ENCODE peak calls at places on chromosomes 13 and 19, in seven cellular contexts. D, Q, F, G, O, V and S are unnamed samples.

GRCh38 chr19:46866407-46867132 is 5.8 kb downstream of the ARHGAP35 start:
- DNase-seq in O (no peak), Q (no peak), F (no peak), D (no peak), V (no peak), G (peak), S (no peak)

GRCh38 chr19:49847731-49848696 is 2.9 kb upstream of the PTOV1 start:
- DNase-seq in D (no peak), Q (no peak), O (peak), F (no peak), G (peak), V (peak), S (no peak)

GRCh38 chr19:53809518-53810186 is 14.5 kb downstream of the NLRP12 start:
- DNase-seq in F (no peak), D (no peak), V (no peak), Q (no peak), O (no peak), G (peak), S (peak)

GRCh38 chr13:22625691-22626090 is 555.1 kb upstream of the SGCG start:
- DNase-seq in G (no peak), Q (no peak), F (no peak), V (no peak), D (no peak), O (no peak), S (no peak)

GRCh38 chr19:55173717-55174409 is 6.2 kb downstream of the SYT5 start:
- DNase-seq in F (peak), O (no peak), V (no peak), D (no peak), Q (peak), G (peak), S (peak)

GRCh38 chr19:41308450-41309224 is 1.3 kb upstream of the CCDC97 start:
- DNase-seq in Q (peak), O (no peak), F (no peak), D (peak), G (peak), V (peak), S (peak)

GRCh38 chr13:89554801-89555200 is 1792.7 kb upstream of the MIR17HG start:
- DNase-seq in D (no peak), F (no peak), Q (no peak), G (peak), V (no peak), O (no peak), S (no peak)

GRCh38 chr19:13887039-13887438 is 10.1 kb downstream of the NANOS3 start:
- DNase-seq in F (no peak), D (no peak), G (no peak), V (no peak), Q (no peak), O (no peak), S (no peak)

GRCh38 chr19:9323919-9324583 is at the start of gene ZNF559:
- DNase-seq in Q (peak), F (peak), D (peak), V (peak), O (peak), G (peak), S (peak)

GRCh38 chr19:16374436-16374835 is 49.8 kb downstream of the KLF2 start:
- DNase-seq in V (no peak), D (no peak), Q (no peak), G (no peak), O (no peak), F (no peak), S (no peak)

GRCh38 chr19:38049105-38049649 is 142.2 kb downstream of the SIPA1L3 start:
- DNase-seq in Q (no peak), V (peak), O (no peak), G (peak), F (no peak), D (no peak), S (no peak)

GRCh38 chr13:33487575-33488243 is 202.2 kb upstream of the STARD13 start:
- DNase-seq in V (no peak), Q (no peak), D (no peak), O (no peak), F (peak), G (peak), S (no peak)

GRCh38 chr13:91270031-91270430 is 77.5 kb upstream of the MIR17HG start:
- DNase-seq in D (no peak), V (no peak), Q (no peak), O (no peak), F (no peak), G (peak), S (no peak)

GRCh38 chr19:38070573-38070972 is 153.4 kb downstream of the DPF1 start:
- DNase-seq in F (peak), G (peak), V (no peak), D (no peak), Q (no peak), O (no peak), S (no peak)

GRCh38 chr19:40466219-40467006 is at the start of gene SPTBN4:
- DNase-seq in Q (no peak), G (no peak), F (no peak), V (no peak), D (no peak), O (no peak), S (no peak)

GRCh38 chr19:45780448-45781281 is 1.6 kb downstream of the DMPK start:
- DNase-seq in O (no peak), V (no peak), D (no peak), F (no peak), Q (no peak), G (no peak), S (no peak)

GRCh38 chr19:1154731-1155351 is 19.2 kb downstream of the SBNO2 start:
- DNase-seq in G (peak), D (peak), F (peak), O (no peak), Q (no peak), V (no peak), S (no peak)

GRCh38 chr19:8131517-8131916 is 17.9 kb downstream of the FBN3 start:
- DNase-seq in G (no peak), Q (no peak), D (no peak), V (no peak), F (no peak), O (no peak), S (no peak)

GRCh38 chr19:19721896-19722295 is 11.0 kb downstream of the ZNF14 start:
- DNase-seq in Q (no peak), G (no peak), D (no peak), F (no peak), O (no peak), V (no peak), S (no peak)

DNA sequence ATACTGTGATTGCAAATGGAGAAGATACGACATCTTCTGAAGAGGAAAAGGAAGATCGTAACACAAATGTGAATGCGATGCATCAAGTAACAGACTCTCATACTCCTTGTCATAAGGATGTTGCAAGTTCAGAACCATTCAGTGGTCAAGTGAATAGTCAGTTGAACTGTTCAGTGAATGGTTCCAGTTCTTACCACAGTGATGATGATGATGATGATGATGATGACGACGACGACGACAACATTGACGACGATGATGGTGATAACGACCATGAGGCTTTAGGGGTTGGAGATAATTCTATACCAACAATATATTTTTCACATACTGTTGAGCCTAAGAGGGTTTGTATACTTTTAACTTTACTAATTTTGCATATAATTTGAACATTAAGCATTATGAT is 67.0 kb downstream of the URI1 start:
- DNase-seq in V (no peak), G (no peak), F (no peak), O (no peak), D (no peak), Q (no peak), S (no peak)
- TF ChIP-seq CTCF in V (no peak), G (no peak), F (no peak), O (no peak), D (no peak), Q (no peak), S (no peak)

GRCh38 chr19:31297991-31298390 is 51.2 kb downstream of the TSHZ3 start:
- DNase-seq in G (no peak), F (no peak), O (no peak), Q (no peak), V (no peak), D (no peak), S (no peak)
- TF ChIP-seq CTCF in G (no peak), F (no peak), O (no peak), Q (no peak), V (no peak), D (no peak), S (no peak)

GRCh38 chr19:23439623-23440022 is 44.4 kb upstream of the ZNF91 start:
- DNase-seq in F (no peak), O (no peak), G (no peak), V (no peak), Q (no peak), D (no peak), S (no peak)
- TF ChIP-seq CTCF in F (no peak), O (no peak), G (peak), V (peak), Q (peak), D (no peak), S (peak)

DNA sequence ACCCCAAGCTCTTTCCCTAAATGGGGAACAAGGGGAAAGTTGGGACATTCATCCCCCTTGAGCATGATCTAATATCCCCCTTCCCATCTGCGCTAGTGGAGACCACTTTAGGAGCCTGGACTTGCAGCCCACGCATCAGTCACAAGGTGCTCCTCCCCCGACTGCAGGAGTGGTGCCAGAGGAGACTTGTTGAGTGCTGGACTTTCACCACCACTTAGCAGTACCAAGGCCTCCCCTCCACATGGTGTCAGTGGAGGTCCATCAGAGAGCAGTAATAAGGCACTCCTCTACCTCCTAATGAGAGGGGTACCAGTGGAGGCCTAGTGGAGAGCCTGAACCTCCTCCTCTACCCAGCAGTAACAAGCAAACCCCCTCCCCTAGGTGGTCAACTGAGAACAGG is 22.5 kb downstream of the CAB39L start:
- DNase-seq in Q (no peak), F (no peak), V (no peak), D (no peak), G (peak), O (no peak), S (peak)
- TF ChIP-seq CTCF in Q (no peak), F (no peak), V (peak), D (no peak), G (peak), O (no peak), S (no peak)

GRCh38 chr13:46181799-46182490 is at the start of gene LCP1:
- DNase-seq in F (no peak), G (no peak), V (no peak), D (no peak), O (no peak), Q (no peak), S (no peak)

GRCh38 chr13:46185634-46186033 is 3.7 kb upstream of the LCP1 start:
- DNase-seq in O (no peak), V (no peak), F (no peak), G (no peak), Q (no peak), D (no peak), S (no peak)

GRCh38 chr13:46182491-46182877 is 507 bp upstream of the LCP1 start:
- DNase-seq in G (no peak), V (no peak), Q (no peak), D (no peak), O (no peak), F (no peak), S (no peak)

GRCh38 chr13:46183018-46183940 is 1.3 kb upstream of the LCP1 start:
- DNase-seq in G (no peak), V (no peak), D (no peak), F (no peak), O (no peak), Q (no peak), S (no peak)

GRCh38 chr13:46184277-46184699 is 2.3 kb upstream of the LCP1 start:
- DNase-seq in O (no peak), G (peak), F (no peak), D (no peak), Q (no peak), V (no peak), S (peak)
- TF ChIP-seq CTCF in O (peak), G (peak), F (peak), D (peak), Q (peak), V (peak), S (peak)